ENCODE peak calls at places on chromosomes 3 and 15, in seven cellular contexts. Y, H, E, A, R, Q and T are unnamed samples.
A peak's percentile ranks its signal among the peaks of the same experiment; 100 is the strongest.

GRCh38 chr3:123429362-123430125 is 19.3 kb downstream of the ADCY5 start:
- DNase-seq in A (no peak), E (no peak), Y (no peak), Q (no peak), R (no peak), H (no peak), T (no peak)

GRCh38 chr15:100125627-100126231 is 216.0 kb downstream of the ADAMTS17 start:
- DNase-seq in Y (no peak), Q (no peak), E (peak; percentile 39), H (no peak), R (no peak), A (no peak), T (no peak)

GRCh38 chr3:118912188-118912587 is 122.5 kb downstream of the IGSF11 start:
- DNase-seq in H (no peak), A (no peak), Y (no peak), R (no peak), Q (no peak), E (no peak), T (no peak)

GRCh38 chr15:43794269-43795037 is 2.3 kb downstream of the SERF2 start:
- DNase-seq in H (no peak), Y (no peak), A (peak; percentile 45), E (no peak), R (no peak), Q (no peak), T (peak; percentile 67)

GRCh38 chr3:42195879-42196330 is 70.1 kb downstream of the CCK start:
- DNase-seq in Q (peak; percentile 73), A (no peak), Y (no peak), E (no peak), H (no peak), R (no peak), T (no peak)

GRCh38 chr3:159586587-159587202 is 401.9 kb upstream of the IL12A start:
- DNase-seq in E (no peak), Y (peak; percentile 79), R (peak; percentile 68), Q (no peak), A (peak; percentile 63), H (peak; percentile 29), T (peak; percentile 52)

GRCh38 chr15:78264304-78265136 is at the start of gene DNAJA4:
- DNase-seq in E (peak; percentile 70), R (peak; percentile 68), H (no peak), Q (no peak), A (no peak), Y (peak; percentile 17), T (peak; percentile 71)

GRCh38 chr3:181622365-181622764 is 89.4 kb upstream of the SOX2 start:
- DNase-seq in R (no peak), E (no peak), Q (no peak), A (no peak), Y (no peak), H (no peak), T (no peak)

GRCh38 chr15:95365615-95366107 is 964.8 kb upstream of the NR2F2 start:
- DNase-seq in E (peak; percentile 10), R (no peak), Q (no peak), Y (no peak), H (no peak), A (peak; percentile 8), T (peak; percentile 77)

GRCh38 chr15:93451265-93451664 is 362.3 kb upstream of the RGMA start:
- DNase-seq in Y (peak; percentile 61), H (no peak), E (no peak), A (no peak), Q (no peak), R (no peak), T (no peak)

GRCh38 chr15:40471778-40472130 is 970 bp downstream of the CHST14 start:
- DNase-seq in R (no peak), Q (peak; percentile 15), Y (peak; percentile 52), E (no peak), A (no peak), H (no peak), T (peak; percentile 18)

GRCh38 chr3:87260270-87260669 is 16.1 kb downstream of the POU1F1 start:
- DNase-seq in R (peak; percentile 56), Q (peak; percentile 51), E (no peak), A (peak; percentile 57), H (peak; percentile 44), Y (peak; percentile 72), T (peak; percentile 63)

GRCh38 chr15:85527907-85528306 is 147.5 kb downstream of the AKAP13 start:
- DNase-seq in Y (no peak), H (no peak), A (peak; percentile 82), E (no peak), Q (no peak), R (no peak), T (no peak)

GRCh38 chr3:4413467-4413866 is 53.6 kb downstream of the SUMF1 start:
- DNase-seq in R (no peak), E (no peak), Q (no peak), A (no peak), Y (no peak), H (no peak), T (peak; percentile 39)

GRCh38 chr15:85752591-85752990 is 42.1 kb downstream of the KLHL25 start:
- DNase-seq in Q (no peak), H (no peak), A (no peak), E (no peak), Y (no peak), R (no peak), T (no peak)

GRCh38 chr3:60948488-60948887 is 302.8 kb downstream of the FHIT start:
- DNase-seq in E (no peak), A (peak; percentile 28), Q (no peak), H (no peak), Y (no peak), R (no peak), T (no peak)

GRCh38 chr3:152564454-152564853 is 270.5 kb upstream of the P2RY1 start:
- DNase-seq in H (no peak), Q (no peak), R (no peak), E (no peak), Y (no peak), A (no peak), T (no peak)

GRCh38 chr3:180332608-180333007 is 269.4 kb upstream of the TTC14 start:
- DNase-seq in E (no peak), A (no peak), Q (no peak), Y (no peak), R (no peak), H (no peak), T (no peak)

GRCh38 chr3:28915711-28916481 is 365.0 kb upstream of the RBMS3 start:
- DNase-seq in E (no peak), A (peak; percentile 82), Q (peak; percentile 1), R (no peak), H (peak; percentile 26), Y (peak; percentile 65), T (peak; percentile 45)

GRCh38 chr3:46449755-46450552 is 14.8 kb downstream of the LTF start:
- DNase-seq in A (no peak), E (no peak), Q (peak; percentile 22), H (peak; percentile 24), R (peak; percentile 67), Y (peak; percentile 25), T (peak; percentile 9)
- TF ChIP-seq CTCF in A (peak; percentile 83), E (peak; percentile 70), Q (peak; percentile 85), H (peak; percentile 81), R (peak; percentile 49), Y (peak; percentile 67), T (peak; percentile 72)

GRCh38 chr3:190319660-190320059 is 2.6 kb downstream of the CLDN1 start:
- DNase-seq in R (no peak), Y (no peak), A (no peak), Q (no peak), E (no peak), H (no peak), T (no peak)

GRCh38 chr3:190314741-190315140 is 7.5 kb downstream of the CLDN1 start:
- DNase-seq in Y (no peak), A (no peak), E (no peak), Q (no peak), H (no peak), R (no peak), T (no peak)

GRCh38 chr3:190320594-190321362 is 1.5 kb downstream of the CLDN1 start:
- DNase-seq in A (no peak), H (no peak), E (no peak), Y (no peak), R (no peak), Q (no peak), T (no peak)

GRCh38 chr3:190321789-190322603 is at the start of gene CLDN1:
- DNase-seq in E (peak; percentile 81), Y (peak; percentile 96), H (peak; percentile 24), Q (no peak), R (peak; percentile 95), A (peak; percentile 71), T (peak; percentile 81)

GRCh38 chr3:190318666-190319065 is 3.6 kb downstream of the CLDN1 start:
- DNase-seq in A (no peak), H (no peak), R (no peak), Y (no peak), E (no peak), Q (no peak), T (no peak)
- H3K4me3 ChIP-seq in A (no peak overlapping the region), H (no peak overlapping the region), R (no peak overlapping the region), Y (no peak overlapping the region), E (no peak overlapping the region), Q (no peak overlapping the region), T (no peak overlapping the region)

GRCh38 chr3:50256978-50257890 is 11.7 kb upstream of the SEMA3B start:
- DNase-seq in Y (peak; percentile 71), R (peak; percentile 89), H (no peak), Q (peak; percentile 49), E (no peak), A (no peak), T (no peak)

GRCh38 chr3:50257990-50258389 is 11.0 kb upstream of the SEMA3B start:
- DNase-seq in A (no peak), H (no peak), Y (no peak), Q (no peak), E (no peak), R (no peak), T (no peak)

GRCh38 chr3:50258979-50259378 is 10.0 kb upstream of the SEMA3B start:
- DNase-seq in H (no peak), Q (no peak), Y (no peak), R (no peak), A (no peak), E (peak; percentile 15), T (no peak)

GRCh38 chr3:50254577-50255250 is 14.2 kb upstream of the SEMA3B start:
- DNase-seq in R (no peak), Y (no peak), E (peak; percentile 69), Q (no peak), H (no peak), A (peak; percentile 52), T (peak; percentile 75)

DNA sequence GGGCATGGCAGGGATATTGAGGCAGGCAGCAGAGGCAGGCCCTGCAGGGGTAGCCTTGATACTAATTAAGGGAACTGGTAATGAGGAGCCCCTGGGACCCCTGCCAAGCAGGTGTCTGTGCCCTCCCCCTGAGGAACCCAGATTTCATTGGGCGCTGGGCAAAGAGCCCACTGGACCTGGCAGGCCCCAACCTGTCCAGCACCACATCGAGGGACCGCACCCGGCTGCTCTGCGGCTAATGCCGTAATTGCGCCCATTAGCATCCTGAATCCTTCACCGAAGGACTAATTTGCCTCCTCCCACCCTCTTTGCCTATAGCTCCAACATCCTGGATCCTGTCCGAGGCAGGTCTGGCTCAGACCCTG is 13.7 kb upstream of the SEMA3B start:
- DNase-seq in R (no peak), E (no peak), A (no peak), H (no peak), Y (no peak), Q (no peak), T (no peak)
- H3K36me3 ChIP-seq in R (peaks cover 36% of the 10 kb centered on the region), E (peaks cover 79% of the 10 kb centered on the region), A (peaks cover 74% of the 10 kb centered on the region), H (peaks cover 15% of the 10 kb centered on the region), Y (no peaks in the 10 kb centered on the region), Q (peaks cover 84% of the 10 kb centered on the region), T (peaks cover 30% of the 10 kb centered on the region)

DNA sequence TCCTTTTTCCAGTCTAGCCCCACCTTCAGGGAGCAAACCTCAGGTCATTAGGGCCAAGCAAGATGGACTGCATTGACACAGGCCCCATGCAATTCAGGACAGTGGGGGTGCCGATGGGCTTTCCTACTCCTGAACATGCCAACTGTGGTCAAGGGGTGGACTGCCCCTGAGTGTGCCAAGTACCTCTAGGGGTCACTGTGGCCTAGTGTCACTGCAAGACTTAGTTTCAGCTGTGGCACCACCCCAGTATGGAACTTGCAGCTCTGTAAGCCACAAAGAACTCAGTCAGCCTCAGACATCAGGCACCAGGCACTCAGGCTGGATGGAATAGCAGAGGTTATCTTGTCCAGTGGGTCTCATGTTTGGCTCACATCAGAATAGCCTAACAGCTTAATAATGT is 32.3 kb downstream of the EXOG start:
- DNase-seq in Y (peak; percentile 70), E (no peak), R (no peak), Q (peak; percentile 4), H (no peak), A (no peak), T (no peak)
- TF ChIP-seq CTCF in Y (peak; percentile 52), E (peak; percentile 19), R (peak; percentile 79), Q (peak; percentile 38), H (peak; percentile 28), A (peak; percentile 11), T (no peak)